ENCODE peak calls at places on chromosomes 1 and 21, in ten cellular contexts. S is mesendoderm; W is kidney tubule cell; C is SHP77; G is stimulated activated CD4-positive, alpha-beta T cell treated with anti-CD3 and anti-CD28 coated beads, Interleukin-12 subunit alpha, Interleukin-12 subunit beta, amount 100 ng/mL, for 4 hours; Z is AG09319; M is NCI-H345; X is mesenchymal stem cell; B is HuH-7.5; I is C1 segment of cervical spinal cord. U is an unnamed sample.

GRCh38 chr1:226662704-226663326 is 76.3 kb downstream of the ITPKB start:
- DNase-seq in S (peak; percentile 83), W (peak; percentile 94), C (peak; percentile 67), G (peak; percentile 67), Z (peak; percentile 86), M (no peak), X (peak; percentile 100), B (no peak), I (peak; percentile 68), U (peak; percentile 100)

GRCh38 chr1:227576152-227576551 is 12.8 kb downstream of the ZNF678 start:
- DNase-seq in S (no peak), W (no peak), C (no peak), G (no peak), Z (no peak), M (no peak), X (no peak), B (no peak), I (no peak), U (peak; percentile 8)

GRCh38 chr21:34534522-34534921 is 22.5 kb upstream of the KCNE1 start:
- DNase-seq in S (no peak), W (no peak), C (no peak), G (no peak), Z (no peak), M (no peak), X (no peak), B (no peak), I (peak; percentile 29), U (peak; percentile 30)

GRCh38 chr1:116826818-116827606 is 72.8 kb downstream of the CD2 start:
- DNase-seq in S (peak; percentile 83), W (peak; percentile 94), C (peak; percentile 36), G (peak; percentile 51), Z (no peak), M (no peak), X (peak; percentile 68), B (peak; percentile 25), I (no peak), U (peak; percentile 39)

GRCh38 chr21:35962917-35963316 is 97.4 kb downstream of the SETD4 start:
- DNase-seq in S (no peak), W (no peak), C (no peak), G (no peak), Z (no peak), M (no peak), X (no peak), B (no peak), I (no peak), U (no peak)

GRCh38 chr21:44927587-44928461 is 7.1 kb upstream of the ITGB2 start:
- DNase-seq in S (peak; percentile 86), W (peak; percentile 96), C (no peak), G (peak; percentile 91), Z (no peak), M (no peak), X (peak; percentile 76), B (no peak), I (no peak), U (peak; percentile 69)

GRCh38 chr21:33265664-33266049 is 510 bp upstream of the IL10RB start:
- DNase-seq in S (no peak), W (peak; percentile 43), C (peak; percentile 24), G (no peak), Z (no peak), M (peak; percentile 12), X (peak; percentile 28), B (no peak), I (no peak), U (peak; percentile 35)

GRCh38 chr1:150272379-150272840 is at the start of gene C1orf54:
- DNase-seq in S (peak; percentile 84), W (no peak), C (peak; percentile 25), G (no peak), Z (no peak), M (no peak), X (peak; percentile 65), B (no peak), I (peak; percentile 17), U (peak; percentile 65)

GRCh38 chr1:43887748-43888147 is 45.9 kb upstream of the ARTN start:
- DNase-seq in S (peak; percentile 56), W (no peak), C (no peak), G (no peak), Z (no peak), M (no peak), X (no peak), B (no peak), I (no peak), U (no peak)

U was measured in fibroblast of mammary gland.